ENCODE peak calls at places on chromosomes 12 and 14, in four cellular contexts. J, X, Z and K are unnamed samples.
A peak's percentile ranks its signal among the peaks of the same experiment; 100 is the strongest.

GRCh38 chr12:65324551-65324950 is 46.1 kb downstream of the MSRB3 start:
- DNase-seq in J (no peak), X (no peak), Z (no peak), K (no peak)

GRCh38 chr14:101363880-101364391 is 197.4 kb upstream of the DIO3 start:
- DNase-seq in J (no peak), X (no peak), Z (no peak), K (no peak)

GRCh38 chr14:74509587-74510210 is 16.1 kb downstream of the ISCA2 start:
- DNase-seq in J (no peak), X (no peak), Z (no peak), K (no peak)

GRCh38 chr12:85092814-85093370 is 56.7 kb downstream of the LRRIQ1 start:
- DNase-seq in J (no peak), X (no peak), Z (no peak), K (peak; percentile 6)

GRCh38 chr12:111599459-111600295 is 562 bp upstream of the ATXN2 start:
- DNase-seq in J (peak; percentile 98), X (peak; percentile 51), Z (peak; percentile 94), K (peak; percentile 81)

GRCh38 chr12:92574046-92574783 is 128.6 kb upstream of the PLEKHG7 start:
- DNase-seq in J (peak; percentile 64), X (no peak), Z (no peak), K (peak; percentile 15)

GRCh38 chr12:10967409-10967808 is 19.3 kb downstream of the TAS2R50 start:
- DNase-seq in J (no peak), X (no peak), Z (no peak), K (no peak)

GRCh38 chr14:79011091-79011919 is 841.1 kb downstream of the NRXN3 start:
- DNase-seq in J (peak; percentile 48), X (no peak), Z (peak; percentile 20), K (peak; percentile 8)

GRCh38 chr14:68767248-68767645 is 25.6 kb downstream of the ZFP36L1 start:
- DNase-seq in J (no peak), X (no peak), Z (no peak), K (no peak)

GRCh38 chr14:74954232-74954946 is 1.0 kb downstream of the PGF start:
- DNase-seq in J (no peak), X (no peak), Z (no peak), K (peak; percentile 63)

GRCh38 chr12:121740847-121741246 is 28.3 kb downstream of the TMEM120B start:
- DNase-seq in J (no peak), X (no peak), Z (no peak), K (no peak)

GRCh38 chr12:1044697-1045096 is 53.7 kb downstream of the ERC1 start:
- DNase-seq in J (no peak), X (no peak), Z (no peak), K (no peak)

GRCh38 chr14:77238996-77239395 is 32.0 kb downstream of the NGB start:
- DNase-seq in J (no peak), X (no peak), Z (no peak), K (no peak)

GRCh38 chr12:30840715-30841114 is 85.8 kb upstream of the TSPAN11 start:
- DNase-seq in J (peak; percentile 14), X (no peak), Z (no peak), K (no peak)

GRCh38 chr14:69154779-69155178 is 1.9 kb upstream of the DCAF5 start:
- DNase-seq in J (peak; percentile 74), X (no peak), Z (no peak), K (peak; percentile 73)

GRCh38 chr12:97308576-97309198 is 153.9 kb upstream of the RMST start:
- DNase-seq in J (peak; percentile 68), X (peak; percentile 15), Z (peak; percentile 8), K (peak; percentile 39)

GRCh38 chr12:22014783-22015144 is 31.3 kb upstream of the CMAS start:
- DNase-seq in J (no peak), X (no peak), Z (peak; percentile 8), K (no peak)
- TF ChIP-seq KDM1A in J (no peak), X (no peak), Z (no peak), K (no peak)

DNA sequence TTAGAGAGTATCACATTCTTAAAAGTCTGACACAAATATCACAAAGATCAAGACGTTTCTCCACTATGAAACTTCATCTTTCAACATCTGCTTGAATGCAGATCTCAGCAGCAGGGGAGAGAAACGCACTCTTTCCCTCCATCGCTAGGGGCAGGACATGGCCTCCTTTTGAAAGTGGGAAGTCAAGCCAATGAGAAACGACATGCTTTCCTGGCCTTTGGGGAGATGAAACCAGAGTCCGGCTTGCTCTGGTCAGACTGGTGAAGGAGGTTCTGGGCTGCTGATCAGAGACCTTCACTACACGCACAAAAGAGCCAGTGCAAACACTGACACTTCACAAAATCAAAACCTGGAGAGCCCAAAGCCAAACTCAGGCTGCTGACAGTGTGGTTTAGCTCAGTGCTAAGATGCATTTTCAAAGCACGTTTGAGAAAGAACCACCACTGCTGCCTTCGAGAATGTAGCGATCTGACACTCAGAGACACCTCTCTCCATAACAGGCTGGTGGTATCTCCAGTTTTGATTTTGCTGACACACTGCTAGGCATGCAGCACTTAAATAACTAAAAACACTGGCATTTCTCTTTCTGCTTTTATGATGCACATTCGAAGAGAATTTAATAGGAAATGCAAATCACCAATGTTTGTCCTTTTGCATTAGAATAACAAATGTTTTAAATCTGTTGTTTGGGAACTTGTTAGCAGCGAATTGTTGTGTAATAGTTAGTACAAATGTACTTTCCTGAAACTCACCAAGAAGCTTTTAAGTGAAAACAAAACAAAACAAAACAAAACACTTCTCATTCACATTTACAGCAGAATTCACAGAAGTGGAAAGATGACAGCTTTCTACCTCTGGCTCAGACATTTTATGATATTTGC is 93.9 kb upstream of the OVCH1 start:
- DNase-seq in J (peak; percentile 12), X (no peak), Z (peak; percentile 5), K (no peak)
- TF ChIP-seq REST in J (no peak), X (no peak), Z (no peak), K (no peak)

DNA sequence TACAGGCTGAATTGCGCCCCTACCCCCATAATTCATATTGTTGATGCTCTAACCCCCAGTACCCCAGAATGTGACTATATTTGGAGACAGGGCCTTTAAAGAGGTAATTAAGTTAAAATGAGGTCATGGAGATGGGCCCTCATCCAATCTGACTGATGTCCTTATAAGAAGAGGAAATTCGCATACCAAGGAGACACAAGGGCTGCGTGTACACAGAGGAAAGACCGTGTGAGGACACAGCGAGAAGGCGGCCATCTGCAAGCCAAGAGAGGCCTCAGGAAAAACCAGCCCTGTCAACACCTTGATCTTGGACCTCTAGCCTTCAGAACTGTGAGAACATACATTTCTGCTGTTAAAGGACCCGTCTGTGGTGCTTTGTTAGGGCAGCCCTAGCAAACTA is 50.3 kb upstream of the GPATCH2L start:
- DNase-seq in J (no peak), X (no peak), Z (no peak), K (no peak)
- TF ChIP-seq KDM1A in J (no peak), X (no peak), Z (no peak), K (no peak)

GRCh38 chr14:28774764-28775738 is 8.5 kb downstream of the FOXG1 start:
- DNase-seq in J (no peak), X (no peak), Z (no peak), K (no peak)
- TF ChIP-seq REST in J (no peak), X (no peak), Z (no peak), K (no peak)

GRCh38 chr14:21521526-21521925 is 4.6 kb downstream of the SALL2 start:
- DNase-seq in J (no peak), X (no peak), Z (no peak), K (no peak)
- TF ChIP-seq KDM1A in J (no peak), X (no peak), Z (no peak), K (no peak)

GRCh38 chr14:30564235-30564867 is 5.4 kb downstream of the G2E3 start:
- DNase-seq in J (no peak), X (no peak), Z (no peak), K (no peak)

GRCh38 chr14:30558362-30558674 is 640 bp upstream of the G2E3 start:
- DNase-seq in J (no peak), X (no peak), Z (no peak), K (no peak)

GRCh38 chr14:30559638-30560071 is 697 bp downstream of the G2E3 start:
- DNase-seq in J (no peak), X (no peak), Z (peak; percentile 15), K (peak; percentile 64)

GRCh38 chr14:30560581-30560980 is 1.6 kb downstream of the G2E3 start:
- DNase-seq in J (no peak), X (no peak), Z (no peak), K (no peak)

GRCh38 chr14:30558675-30559555 is at the start of gene G2E3:
- DNase-seq in J (peak; percentile 89), X (peak; percentile 48), Z (peak; percentile 85), K (peak; percentile 97)
- TF ChIP-seq REST in J (no peak), X (no peak), Z (no peak), K (peak; percentile 63)